ENCODE peak calls at places on chromosomes 4 and X, in seven cellular contexts. W is stimulated activated CD4-positive, alpha-beta T cell treated with anti-CD3 and anti-CD28 coated beads, Interleukin-12 subunit alpha, Interleukin-12 subunit beta, amount 100 ng/mL, for 24 hours; O is NCI-H1930; E is MM.1S; N is effector memory CD8-positive, alpha-beta T cell; Q is NCI-H1436; K is AG08395. L is an unnamed sample.

GRCh38 chr4:114208747-114209146 is 229.3 kb upstream of the ARSJ start:
- DNase-seq in W (no peak), E (no peak), Q (no peak), O (no peak), K (peak; percentile 14), N (no peak), L (no peak)

GRCh38 chr4:76680934-76681333 is 217.0 kb downstream of the SOWAHB start:
- DNase-seq in E (peak; percentile 59), K (no peak), O (no peak), Q (no peak), N (no peak), W (no peak), L (no peak)

GRCh38 chrX:40152173-40152705 is 54.5 kb upstream of the BCOR start:
- DNase-seq in K (no peak), O (no peak), N (no peak), W (no peak), Q (no peak), E (no peak), L (no peak)

GRCh38 chrX:11867610-11868345 is 109.7 kb downstream of the MSL3 start:
- DNase-seq in W (no peak), E (no peak), K (no peak), Q (no peak), N (no peak), O (no peak), L (no peak)

GRCh38 chr4:188297873-188298272 is 158.6 kb downstream of the TRIML1 start:
- DNase-seq in N (no peak), K (peak; percentile 52), W (no peak), O (no peak), E (no peak), Q (no peak), L (no peak)

GRCh38 chr4:100165809-100166208 is 24.5 kb downstream of the DDIT4L start:
- DNase-seq in W (no peak), Q (no peak), N (no peak), K (no peak), E (no peak), O (no peak), L (no peak)

GRCh38 chr4:17545374-17546140 is 30.6 kb downstream of the CLRN2 start:
- DNase-seq in O (no peak), Q (no peak), E (no peak), K (no peak), N (no peak), W (no peak), L (no peak)

GRCh38 chrX:107117993-107118321 is 665 bp downstream of the RBM41 start:
- DNase-seq in K (no peak), W (no peak), N (no peak), E (peak; percentile 55), O (no peak), Q (no peak), L (no peak)

GRCh38 chr4:13891544-13891939 is 264.0 kb upstream of the BOD1L1 start:
- DNase-seq in Q (no peak), N (no peak), E (no peak), W (no peak), O (no peak), K (peak; percentile 10), L (no peak)

GRCh38 chr4:38800956-38801450 is 3.6 kb downstream of the TLR1 start:
- DNase-seq in K (no peak), W (no peak), E (no peak), N (no peak), O (no peak), Q (no peak), L (no peak)

GRCh38 chrX:14030248-14030592 is 528 bp upstream of the GEMIN8 start:
- DNase-seq in N (no peak), K (peak; percentile 38), W (no peak), E (no peak), O (no peak), Q (no peak), L (no peak)

GRCh38 chr4:3240936-3241522 is 7.9 kb upstream of the MSANTD1 start:
- DNase-seq in W (no peak), E (no peak), K (no peak), O (no peak), Q (no peak), N (no peak), L (no peak)

GRCh38 chr4:143337600-143338287 is 1.1 kb downstream of the GAB1 start:
- DNase-seq in E (peak; percentile 61), K (peak; percentile 42), W (no peak), Q (no peak), O (no peak), N (no peak), L (peak; percentile 23)

GRCh38 chrX:72572248-72573157 is at the start of gene HDAC8:
- DNase-seq in E (peak; percentile 90), K (peak; percentile 67), Q (peak; percentile 66), W (peak; percentile 21), O (peak; percentile 11), N (peak; percentile 31), L (peak; percentile 85)